ENCODE peak calls at places on chromosomes 5 and 9, in six cellular contexts. S, E, J, R, T and Y are unnamed samples.

GRCh38 chr9:17528859-17529258 is 50.0 kb upstream of the SH3GL2 start:
- DNase-seq in S (no peak), E (no peak), J (no peak), R (no peak), T (no peak), Y (no peak)

GRCh38 chr5:178531786-178532185 is 58.4 kb downstream of the COL23A1 start:
- DNase-seq in S (no peak), E (no peak), J (no peak), R (no peak), T (no peak), Y (no peak)

GRCh38 chr9:77841739-77842386 is 189.7 kb downstream of the GNAQ start:
- DNase-seq in S (no peak), E (peak; percentile 16), J (no peak), R (no peak), T (no peak), Y (no peak)

GRCh38 chr9:10008101-10008799 is 604.6 kb downstream of the PTPRD start:
- DNase-seq in S (no peak), E (no peak), J (no peak), R (no peak), T (no peak), Y (no peak)

GRCh38 chr9:134325813-134326753 is at the start of gene RXRA:
- DNase-seq in S (peak; percentile 90), E (no peak), J (peak; percentile 89), R (peak; percentile 91), T (peak; percentile 78), Y (peak; percentile 94)

GRCh38 chr5:87541033-87541432 is 128.3 kb upstream of the CCNH start:
- DNase-seq in S (no peak), E (no peak), J (peak; percentile 53), R (peak; percentile 36), T (no peak), Y (peak; percentile 90)

GRCh38 chr5:16934123-16934522 is 2.0 kb downstream of the MYO10 start:
- DNase-seq in S (peak; percentile 74), E (no peak), J (peak; percentile 63), R (peak; percentile 79), T (peak; percentile 84), Y (peak; percentile 69)

GRCh38 chr5:120464627-120465280 is 654 bp downstream of the PRR16 start:
- DNase-seq in S (peak; percentile 25), E (no peak), J (no peak), R (peak; percentile 23), T (no peak), Y (peak; percentile 75)

GRCh38 chr5:73666891-73667290 is 40.9 kb downstream of the ARHGEF28 start:
- DNase-seq in S (no peak), E (no peak), J (no peak), R (no peak), T (no peak), Y (no peak)

GRCh38 chr5:35089688-35090314 is 42.1 kb upstream of the AGXT2 start:
- DNase-seq in S (peak; percentile 66), E (peak; percentile 28), J (peak; percentile 23), R (peak; percentile 72), T (peak; percentile 38), Y (no peak)

GRCh38 chr5:36360311-36360710 is 58.6 kb upstream of the RANBP3L start:
- DNase-seq in S (no peak), E (peak; percentile 17), J (no peak), R (no peak), T (no peak), Y (no peak)

GRCh38 chr5:54703091-54703490 is 185.5 kb downstream of the SNX18 start:
- DNase-seq in S (no peak), E (no peak), J (no peak), R (no peak), T (no peak), Y (peak; percentile 73)

GRCh38 chr5:156991714-156992113 is 28.7 kb upstream of the TIMD4 start:
- DNase-seq in S (no peak), E (no peak), J (no peak), R (no peak), T (no peak), Y (no peak)

GRCh38 chr5:150780180-150780692 is 1.7 kb downstream of the SMIM3 start:
- DNase-seq in S (peak; percentile 31), E (peak; percentile 81), J (peak; percentile 28), R (peak; percentile 59), T (no peak), Y (peak; percentile 90)

DNA sequence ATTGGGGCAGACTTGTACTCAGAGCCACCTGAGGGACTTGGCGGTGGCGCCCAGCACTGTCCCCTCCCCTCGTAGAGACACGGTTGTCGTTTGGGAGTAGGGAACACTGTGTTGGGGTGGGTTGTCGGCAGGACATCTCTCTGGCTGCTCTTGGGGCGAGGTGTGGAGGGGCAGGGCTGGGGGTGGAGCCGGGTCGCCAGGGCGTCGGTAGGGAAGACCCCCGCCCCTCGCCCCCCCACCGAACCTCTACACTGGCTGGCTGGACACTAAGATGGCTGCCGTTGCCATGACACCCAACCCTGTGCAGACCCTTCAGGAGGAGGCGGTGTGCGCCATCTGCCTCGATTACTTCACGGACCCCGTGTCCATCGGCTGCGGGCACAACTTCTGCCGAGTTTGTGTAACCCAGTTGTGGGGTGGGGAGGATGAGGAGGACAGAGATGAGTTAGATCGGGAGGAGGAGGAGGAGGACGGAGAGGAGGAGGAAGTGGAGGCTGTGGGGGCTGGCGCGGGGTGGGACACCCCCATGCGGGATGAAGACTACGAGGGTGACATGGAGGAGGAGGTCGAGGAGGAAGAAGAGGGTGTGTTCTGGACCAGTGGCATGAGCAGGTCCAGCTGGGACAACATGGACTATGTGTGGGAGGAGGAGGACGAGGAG is 778 bp downstream of the TRIM41 start:
- DNase-seq in S (peak; percentile 34), E (no peak), J (no peak), R (no peak), T (no peak), Y (peak; percentile 83)
- TF ChIP-seq POLR2A in S (no peak), E (peak; percentile 71), J (no peak), R (no peak), T (peak; percentile 52), Y (no peak)

GRCh38 chr5:122112733-122113558 is 16.4 kb upstream of the ZNF474 start:
- DNase-seq in S (no peak), E (no peak), J (no peak), R (no peak), T (no peak), Y (no peak)
- TF ChIP-seq EP300 in S (no peak), E (no peak), J (no peak), R (no peak), T (no peak), Y (no peak)

DNA sequence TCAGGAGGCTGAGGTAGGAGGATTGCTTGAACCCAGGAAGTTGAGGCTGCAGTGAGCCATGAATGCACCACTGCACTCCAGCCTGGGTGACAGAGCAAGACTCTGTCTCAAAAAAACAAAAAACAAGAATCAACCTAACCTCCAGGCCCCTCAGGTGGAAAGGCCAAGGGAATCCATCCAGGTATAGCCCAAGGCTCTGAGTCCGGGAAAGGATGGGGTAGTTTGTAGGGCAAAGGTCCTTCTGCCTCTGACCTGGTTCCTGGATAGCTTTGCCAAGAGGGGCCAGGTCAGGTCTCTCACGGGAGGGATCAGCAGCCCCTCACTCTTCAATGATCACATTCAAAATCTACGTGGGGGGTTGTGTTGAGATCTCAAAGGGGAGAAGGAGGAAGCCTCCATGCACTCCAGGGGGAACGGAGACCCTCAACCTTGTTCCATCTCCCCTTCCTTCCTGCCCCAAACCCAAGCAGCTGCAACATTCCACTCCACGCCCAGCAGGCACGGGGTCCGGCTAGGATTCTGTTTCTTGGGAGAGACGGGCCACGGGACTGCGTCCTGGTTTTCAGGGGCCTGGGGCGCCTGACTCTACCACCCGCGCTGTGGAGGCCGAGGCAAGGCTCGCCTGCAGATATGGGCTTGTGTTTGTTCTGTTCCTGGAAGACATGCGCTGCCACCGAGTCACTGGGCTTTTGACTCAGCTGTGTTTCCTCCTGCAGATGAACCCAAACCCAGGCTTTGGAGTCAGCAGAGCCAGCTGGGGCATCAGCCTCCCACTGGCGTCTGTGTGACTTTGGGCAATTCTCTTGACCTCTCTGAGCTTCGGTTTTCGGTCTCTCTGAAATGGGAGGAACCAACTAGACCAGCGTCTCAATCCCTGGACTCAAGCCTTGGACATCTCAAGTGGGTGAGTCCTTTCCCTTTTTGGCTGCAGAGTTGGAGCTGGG is 35.5 kb downstream of the PLPP7 start:
- DNase-seq in S (no peak), E (no peak), J (no peak), R (no peak), T (no peak), Y (peak; percentile 30)
- TF ChIP-seq POLR2A in S (no peak), E (no peak), J (no peak), R (no peak), T (no peak), Y (no peak)

GRCh38 chr9:88933607-88934379 is 57.5 kb upstream of the S1PR3 start:
- DNase-seq in S (no peak), E (no peak), J (no peak), R (no peak), T (no peak), Y (no peak)
- TF ChIP-seq EP300 in S (no peak), E (no peak), J (no peak), R (no peak), T (no peak), Y (no peak)

GRCh38 chr9:136095028-136095494 is at the start of gene NACC2:
- DNase-seq in S (peak; percentile 79), E (no peak), J (peak; percentile 70), R (peak; percentile 81), T (no peak), Y (no peak)
- TF ChIP-seq POLR2A in S (no peak), E (peak; percentile 30), J (no peak), R (no peak), T (peak; percentile 62), Y (no peak)